ENCODE peak calls at places on chromosomes 6 and 20, in four cellular contexts. G is lung, K is GM23338, H is AG10803. O is an unnamed sample.

GRCh38 chr20:34536798-34537394 is 20.7 kb downstream of the DYNLRB1 start:
- DNase-seq in G (no peak), K (peak), H (peak), O (peak)

GRCh38 chr6:72552938-72553337 is 68.9 kb upstream of the KCNQ5 start:
- DNase-seq in G (no peak), K (no peak), H (peak), O (no peak)

GRCh38 chr20:361562-361961 is 14.7 kb downstream of the NRSN2 start:
- DNase-seq in G (no peak), K (no peak), H (no peak), O (no peak)

GRCh38 chr6:110216140-110216539 is 35.9 kb downstream of the CDC40 start:
- DNase-seq in G (no peak), K (no peak), H (no peak), O (no peak)

GRCh38 chr20:59657459-59658046 is 53.2 kb downstream of the PHACTR3 start:
- DNase-seq in G (no peak), K (no peak), H (no peak), O (no peak)

GRCh38 chr6:100657678-100658330 is 193.1 kb upstream of the SIM1 start:
- DNase-seq in G (no peak), K (no peak), H (peak), O (no peak)

GRCh38 chr6:44661221-44661609 is 273.7 kb downstream of the CDC5L start:
- DNase-seq in G (no peak), K (no peak), H (peak), O (no peak)

GRCh38 chr20:59412251-59412650 is 111.8 kb downstream of the EDN3 start:
- DNase-seq in G (no peak), K (no peak), H (no peak), O (no peak)

GRCh38 chr20:53023717-53024116 is 51.6 kb downstream of the TSHZ2 start:
- DNase-seq in G (no peak), K (no peak), H (peak), O (no peak)

GRCh38 chr6:159047896-159048685 is 3.3 kb upstream of the TAGAP start:
- DNase-seq in G (no peak), K (no peak), H (no peak), O (no peak)

GRCh38 chr6:169722362-169723199 is 1.7 kb downstream of the PHF10 start:
- DNase-seq in G (no peak), K (peak), H (peak), O (no peak)

GRCh38 chr6:20564269-20564668 is 30.0 kb downstream of the CDKAL1 start:
- DNase-seq in G (no peak), K (no peak), H (peak), O (no peak)

GRCh38 chr6:7647504-7647903 is 57.5 kb downstream of the SNRNP48 start:
- DNase-seq in G (no peak), K (no peak), H (no peak), O (no peak)

GRCh38 chr6:132978685-132979084 is 164.3 kb downstream of the RPS12 start:
- DNase-seq in G (no peak), K (no peak), H (no peak), O (no peak)

GRCh38 chr20:42678895-42679294 is 510.8 kb downstream of the PTPRT start:
- DNase-seq in G (no peak), K (no peak), H (no peak), O (no peak)

GRCh38 chr6:62775427-62776022 is 435.7 kb upstream of the FKBP1C start:
- DNase-seq in G (no peak), K (peak), H (no peak), O (no peak)

GRCh38 chr6:113750148-113750547 is 107.0 kb upstream of the MARCKS start:
- DNase-seq in G (no peak), K (no peak), H (no peak), O (no peak)

GRCh38 chr6:105164418-105164817 is 15.4 kb downstream of the POPDC3 start:
- DNase-seq in G (no peak), K (no peak), H (peak), O (no peak)

GRCh38 chr20:35369804-35370203 is 42.0 kb downstream of the UQCC1 start:
- DNase-seq in G (no peak), K (no peak), H (peak), O (no peak)

GRCh38 chr6:41780623-41781301 is at the start of gene PRICKLE4:
- DNase-seq in G (peak), K (peak), H (no peak), O (peak)

DNA sequence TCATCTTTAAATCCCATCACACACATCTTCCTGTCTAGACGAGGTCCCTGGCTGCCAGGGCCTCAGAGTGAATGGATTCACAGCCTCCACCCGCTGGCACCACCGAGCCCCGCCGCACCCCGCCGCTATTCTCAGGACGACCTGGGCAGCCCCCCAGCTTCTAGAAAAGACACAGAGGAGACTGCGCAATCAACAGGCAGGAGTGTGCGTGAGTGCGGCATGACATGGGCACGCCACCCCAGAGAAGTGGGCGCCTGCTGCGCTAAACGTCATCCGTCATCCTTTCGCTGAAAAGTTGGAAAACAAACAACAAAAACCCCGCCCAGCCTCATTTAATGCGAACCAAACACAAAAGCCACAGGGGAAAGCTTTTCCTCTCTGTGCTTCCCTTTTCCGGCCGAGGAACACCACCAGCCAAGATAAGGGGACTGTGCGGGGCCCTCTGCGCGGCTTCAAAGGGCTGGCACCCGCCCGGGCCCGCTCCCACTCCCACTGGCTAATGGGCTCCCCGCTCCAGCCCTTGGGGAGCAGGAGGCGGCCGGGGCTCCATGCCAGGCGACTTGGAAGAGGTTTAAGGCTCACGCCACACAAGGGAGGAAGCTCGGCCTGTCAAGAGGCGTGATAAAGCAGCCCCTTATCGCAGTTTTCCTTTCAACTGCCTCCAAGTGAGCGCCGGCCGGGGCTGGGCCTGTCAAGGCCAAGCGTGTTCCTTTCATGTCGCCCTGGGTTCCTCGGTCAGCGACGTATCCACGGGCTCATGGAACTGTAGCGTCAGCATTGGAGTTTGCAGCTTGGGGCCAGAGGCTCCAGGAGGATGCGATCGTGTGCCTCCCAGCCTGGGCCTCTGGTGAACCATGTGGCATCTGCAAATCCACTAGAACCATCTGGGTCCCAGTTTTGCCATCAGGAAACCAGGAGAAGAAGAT is 50.1 kb downstream of the NFATC2 start:
- DNase-seq in G (peak), K (peak), H (no peak), O (no peak)
- H3K4me3 ChIP-seq in G (no peak), K (no peak), H (no peak), O (no peak)

GRCh38 chr20:56171087-56172012 is 77.2 kb upstream of the MC3R start:
- DNase-seq in G (no peak), K (no peak), H (no peak), O (no peak)
- TF ChIP-seq CTCF in G (no peak), K (no peak), H (no peak), O (peak)

GRCh38 chr6:157688960-157689599 is 134.0 kb upstream of the SNX9 start:
- DNase-seq in G (no peak), K (peak), H (peak), O (peak)
- H3K4me3 ChIP-seq in G (no peak), K (no peak), H (no peak), O (no peak)

DNA sequence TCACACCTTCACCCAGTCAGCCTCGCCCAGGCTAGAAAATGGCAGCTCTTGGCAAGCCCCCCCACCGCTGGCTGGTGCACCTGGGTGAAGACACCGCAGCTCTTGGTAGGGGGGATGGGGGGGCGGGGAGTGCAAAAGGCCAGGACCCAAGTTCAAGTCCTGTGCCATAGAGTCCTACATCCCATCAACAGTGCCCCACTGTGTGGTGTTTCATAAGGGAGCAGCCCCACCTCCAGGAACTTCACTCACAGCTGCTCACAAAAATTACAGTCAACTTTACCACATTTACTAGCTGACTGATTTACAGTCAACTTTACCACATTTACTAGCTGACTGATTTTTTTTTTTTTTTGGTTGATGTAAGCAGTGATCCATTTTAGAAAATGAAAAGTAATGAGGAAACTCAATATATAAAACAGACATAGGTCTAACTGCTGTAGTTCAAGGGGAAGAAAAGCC is 209.0 kb upstream of the SNX9 start:
- DNase-seq in G (no peak), K (no peak), H (peak), O (no peak)
- TF ChIP-seq CTCF in G (no peak), K (no peak), H (no peak), O (peak)

GRCh38 chr6:137883400-137883888 is 16.4 kb downstream of the TNFAIP3 start:
- DNase-seq in G (no peak), K (no peak), H (peak), O (no peak)
- H3K4me3 ChIP-seq in G (no peak), K (no peak), H (no peak), O (no peak)